ENCODE peak calls at places on chromosomes 6 and 20, in five cellular contexts. Y, N, L, D and A are unnamed samples.

GRCh38 chr20:31720486-31721407 is 1.9 kb downstream of the BCL2L1 start:
- DNase-seq in Y (no peak), N (no peak), L (peak), D (no peak), A (peak)

GRCh38 chr6:10759312-10759839 is 11.8 kb downstream of the TMEM14B start:
- DNase-seq in Y (peak), N (peak), L (peak), D (peak), A (no peak)

GRCh38 chr20:63100401-63100925 is 93.7 kb upstream of the BHLHE23 start:
- DNase-seq in Y (no peak), N (no peak), L (no peak), D (no peak), A (no peak)

GRCh38 chr6:89797317-89797716 is 22.3 kb downstream of the MDN1 start:
- DNase-seq in Y (peak), N (no peak), L (no peak), D (no peak), A (no peak)

GRCh38 chr6:166958926-166959861 is 2.8 kb upstream of the RNASET2 start:
- DNase-seq in Y (no peak), N (no peak), L (no peak), D (no peak), A (peak)

GRCh38 chr6:2480267-2480966 is 235.0 kb upstream of the GMDS start:
- DNase-seq in Y (no peak), N (no peak), L (no peak), D (no peak), A (no peak)

GRCh38 chr6:55729665-55730064 is 145.7 kb downstream of the BMP5 start:
- DNase-seq in Y (no peak), N (no peak), L (no peak), D (no peak), A (no peak)

GRCh38 chr6:131636880-131637792 is at the start of gene ENPP3:
- DNase-seq in Y (no peak), N (no peak), L (no peak), D (no peak), A (no peak)

GRCh38 chr6:485655-486054 is 94.1 kb downstream of the IRF4 start:
- DNase-seq in Y (no peak), N (no peak), L (no peak), D (no peak), A (no peak)

GRCh38 chr6:163720460-163721235 is 306.1 kb downstream of the QKI start:
- DNase-seq in Y (no peak), N (no peak), L (no peak), D (no peak), A (no peak)

GRCh38 chr6:153090241-153090930 is 40.7 kb downstream of the RGS17 start:
- DNase-seq in Y (peak), N (peak), L (peak), D (peak), A (no peak)

GRCh38 chr6:14072084-14072483 is 45.5 kb upstream of the CD83 start:
- DNase-seq in Y (peak), N (no peak), L (no peak), D (no peak), A (no peak)

GRCh38 chr6:69090132-69090531 is 455.1 kb downstream of the ADGRB3 start:
- DNase-seq in Y (peak), N (no peak), L (no peak), D (peak), A (no peak)

GRCh38 chr6:169162968-169163903 is 90.4 kb downstream of the THBS2 start:
- DNase-seq in Y (peak), N (peak), L (no peak), D (peak), A (no peak)

GRCh38 chr20:1946762-1947534 is 46.9 kb downstream of the PDYN start:
- DNase-seq in Y (no peak), N (peak), L (no peak), D (no peak), A (no peak)

GRCh38 chr6:92967352-92967751 is 452.0 kb downstream of the EPHA7 start:
- DNase-seq in Y (no peak), N (no peak), L (no peak), D (no peak), A (no peak)

GRCh38 chr6:33312361-33313104 is 1.3 kb downstream of the TAPBP start:
- DNase-seq in Y (peak), N (peak), L (peak), D (peak), A (peak)

GRCh38 chr6:33297956-33298772 is 578 bp downstream of the RGL2 start:
- DNase-seq in Y (peak), N (peak), L (peak), D (peak), A (no peak)

GRCh38 chr6:106446287-106446885 is 85.9 kb downstream of the CRYBG1 start:
- DNase-seq in Y (no peak), N (peak), L (peak), D (no peak), A (no peak)
- TF ChIP-seq CTCF in Y (peak), N (peak), L (peak), D (peak), A (peak)

GRCh38 chr6:79589701-79590100 is 41.4 kb upstream of the SH3BGRL2 start:
- DNase-seq in Y (no peak), N (no peak), L (no peak), D (no peak), A (no peak)

GRCh38 chr6:79584332-79584731 is 46.8 kb upstream of the SH3BGRL2 start:
- DNase-seq in Y (no peak), N (no peak), L (no peak), D (no peak), A (no peak)

DNA sequence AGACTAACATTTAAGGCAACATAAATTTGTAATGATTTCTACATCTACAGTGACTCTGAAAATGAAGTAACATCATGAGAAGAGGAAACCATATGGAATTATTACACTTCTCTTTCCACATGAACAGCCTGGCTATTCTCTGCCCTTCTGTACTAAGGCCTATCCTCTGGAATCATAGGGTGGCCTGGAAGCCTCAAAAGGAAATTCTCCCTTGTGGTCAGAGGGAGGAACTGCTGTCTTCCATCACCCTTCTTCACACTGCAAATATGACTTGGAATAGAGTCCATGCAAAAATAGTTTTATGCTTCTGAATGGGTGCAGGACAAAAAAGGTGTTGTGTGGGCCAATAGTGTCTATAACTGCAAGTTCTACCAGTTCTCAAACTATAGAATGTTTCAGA is 44.6 kb upstream of the SH3BGRL2 start:
- DNase-seq in Y (peak), N (peak), L (no peak), D (no peak), A (no peak)
- TF ChIP-seq CTCF in Y (peak), N (peak), L (peak), D (peak), A (no peak)

GRCh38 chr6:19327246-19327645 is 509.9 kb upstream of the ID4 start:
- DNase-seq in Y (peak), N (no peak), L (no peak), D (no peak), A (no peak)

GRCh38 chr6:19319005-19319404 is 518.2 kb upstream of the ID4 start:
- DNase-seq in Y (no peak), N (no peak), L (no peak), D (no peak), A (no peak)

GRCh38 chr6:19320066-19320465 is 517.1 kb upstream of the ID4 start:
- DNase-seq in Y (no peak), N (no peak), L (no peak), D (no peak), A (no peak)

GRCh38 chr6:19325335-19325789 is 511.8 kb upstream of the ID4 start:
- DNase-seq in Y (no peak), N (no peak), L (no peak), D (no peak), A (no peak)

GRCh38 chr6:19322691-19323470 is 514.3 kb upstream of the ID4 start:
- DNase-seq in Y (peak), N (no peak), L (no peak), D (no peak), A (no peak)
- TF ChIP-seq CTCF in Y (peak), N (no peak), L (no peak), D (no peak), A (no peak)

DNA sequence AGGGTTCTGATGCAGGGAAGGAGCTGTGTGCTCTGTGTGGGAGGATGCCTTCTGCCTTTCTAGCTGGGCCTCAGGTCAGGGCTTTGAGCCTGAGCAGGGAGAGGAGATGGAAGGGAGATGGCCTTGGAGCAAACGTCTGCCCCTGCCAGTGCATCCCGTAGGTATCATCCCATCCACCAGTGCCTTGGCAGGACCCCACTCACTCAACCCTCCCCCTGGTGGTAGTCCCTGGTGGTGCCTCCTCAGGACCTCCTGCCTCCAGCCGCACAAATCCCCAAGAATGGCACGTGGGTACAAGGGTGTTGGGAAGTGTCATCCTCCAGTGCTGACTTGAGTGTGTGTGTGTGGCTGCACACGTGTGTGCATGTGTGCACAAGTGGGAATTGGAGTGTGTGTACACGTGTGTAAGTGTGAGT is 23.1 kb upstream of the MICB start:
- DNase-seq in Y (no peak), N (no peak), L (no peak), D (no peak), A (no peak)
- TF ChIP-seq CTCF in Y (peak), N (no peak), L (peak), D (peak), A (peak)

DNA sequence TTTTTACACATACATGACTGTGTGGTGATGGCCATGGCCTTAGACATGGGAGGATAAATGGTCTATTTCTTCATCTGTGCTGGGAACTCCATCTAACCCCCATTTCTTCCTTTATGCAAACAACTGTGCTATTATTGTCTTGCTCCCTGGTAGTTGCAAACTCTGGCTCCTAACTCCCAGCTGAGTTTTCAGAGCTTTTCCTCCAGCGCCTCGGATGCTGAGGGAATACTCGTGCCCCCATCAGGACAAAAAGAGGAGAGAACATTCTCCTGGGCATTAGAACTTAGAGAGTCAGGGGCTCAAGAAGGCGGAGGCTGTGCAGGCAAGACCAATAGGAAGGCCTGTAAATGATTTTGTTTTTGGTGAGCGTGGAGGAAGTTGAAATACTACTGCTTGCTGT is 2.1 kb downstream of the DAAM2 start:
- DNase-seq in Y (no peak), N (no peak), L (no peak), D (no peak), A (no peak)
- TF ChIP-seq CTCF in Y (peak), N (no peak), L (no peak), D (no peak), A (no peak)

DNA sequence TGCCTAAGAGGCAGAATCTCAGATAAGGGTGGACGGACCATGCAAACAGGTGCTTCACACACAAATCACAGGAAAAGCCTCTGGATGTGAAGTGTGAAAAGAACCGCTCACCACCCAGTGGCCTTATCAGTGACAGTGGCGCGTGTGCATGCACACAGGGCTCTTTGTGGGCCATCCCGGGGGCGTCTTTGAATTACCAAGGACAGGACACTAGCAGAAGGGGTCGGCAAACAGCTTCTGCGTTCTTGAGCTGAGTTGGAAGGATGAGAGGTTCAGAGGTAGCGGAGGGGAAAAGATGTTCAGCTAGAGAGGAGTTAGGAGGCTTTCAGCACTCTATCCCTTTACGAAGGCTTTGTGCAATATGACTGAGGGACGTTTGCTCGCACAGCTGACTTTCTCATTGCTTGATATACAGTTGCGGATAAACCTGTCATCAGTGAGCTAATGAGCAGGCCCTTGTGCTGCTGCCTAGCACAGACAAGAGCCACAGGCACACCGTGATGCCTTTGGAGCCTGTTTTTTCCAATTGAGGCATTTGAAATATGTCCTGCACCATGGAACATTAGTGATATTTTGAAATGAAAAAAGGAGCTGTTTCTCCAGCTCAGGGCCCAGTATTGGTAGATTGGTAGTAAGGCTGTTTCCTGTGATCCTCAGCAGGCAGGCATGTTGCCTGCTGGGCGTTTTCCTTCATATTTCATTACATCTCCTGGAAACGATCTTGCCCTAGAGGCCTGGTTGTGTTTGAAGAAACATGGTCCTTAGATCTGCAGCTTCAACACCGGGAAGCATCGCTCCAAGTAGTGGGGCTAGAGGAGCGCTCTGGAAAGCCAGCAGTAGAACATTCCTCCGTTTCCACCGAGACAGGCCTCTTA is 83.2 kb downstream of the IYD start:
- DNase-seq in Y (no peak), N (no peak), L (no peak), D (no peak), A (no peak)
- TF ChIP-seq CTCF in Y (no peak), N (no peak), L (no peak), D (no peak), A (no peak)